ENCODE peak calls at places on chromosomes 2 and 18, in five cellular contexts. A is tibial nerve, I is HepG2, W is small intestine, P is stomach. Z is an unnamed sample. For H3K4me1, the result is how much of the 10 kb centered on the place peaks cover.

GRCh38 chr2:43027103-43027482 is 199.3 kb downstream of the ZFP36L2 start:
- DNase-seq in P (no peak), I (no peak), W (peak), A (no peak), Z (no peak)

GRCh38 chr2:227260041-227260440 is 65.0 kb upstream of the MFF start:
- DNase-seq in W (no peak), P (no peak), I (no peak), A (no peak), Z (no peak)

GRCh38 chr2:128623776-128624424 is 305.2 kb upstream of the HS6ST1 start:
- DNase-seq in P (no peak), A (no peak), W (no peak), I (no peak), Z (no peak)

GRCh38 chr2:48199076-48199475 is 292.8 kb upstream of the FBXO11 start:
- DNase-seq in A (no peak), I (no peak), P (no peak), W (no peak), Z (no peak)

GRCh38 chr18:9897129-9897528 is 11.4 kb downstream of the TXNDC2 start:
- DNase-seq in W (no peak), I (no peak), A (no peak), P (no peak), Z (no peak)

GRCh38 chr18:58567453-58568196 is 61.3 kb downstream of the ALPK2 start:
- DNase-seq in A (no peak), W (no peak), I (peak), P (no peak), Z (peak)

GRCh38 chr2:70902067-70902442 is 33.6 kb upstream of the ATP6V1B1 start:
- DNase-seq in A (no peak), I (peak), W (no peak), P (no peak), Z (no peak)

GRCh38 chr2:236998250-236998649 is 87.4 kb upstream of the COPS8 start:
- DNase-seq in P (no peak), A (no peak), W (no peak), I (no peak), Z (no peak)

GRCh38 chr2:187689372-187689771 is 135.1 kb upstream of the TFPI start:
- DNase-seq in W (peak), P (no peak), A (no peak), I (no peak), Z (no peak)

GRCh38 chr2:96684883-96685282 is 42.3 kb downstream of the FER1L5 start:
- DNase-seq in I (no peak), W (no peak), P (no peak), A (no peak), Z (no peak)

GRCh38 chr2:112670521-112671022 is 24.8 kb downstream of the SLC20A1 start:
- DNase-seq in A (no peak), W (no peak), I (no peak), P (no peak), Z (no peak)

GRCh38 chr2:73237168-73237567 is 3.1 kb downstream of the CCT7 start:
- DNase-seq in I (no peak), A (no peak), W (no peak), P (no peak), Z (peak)
- H3K4me1 ChIP-seq in I (half or more), A (under half), W (under half), P (half or more), Z (under half)

DNA sequence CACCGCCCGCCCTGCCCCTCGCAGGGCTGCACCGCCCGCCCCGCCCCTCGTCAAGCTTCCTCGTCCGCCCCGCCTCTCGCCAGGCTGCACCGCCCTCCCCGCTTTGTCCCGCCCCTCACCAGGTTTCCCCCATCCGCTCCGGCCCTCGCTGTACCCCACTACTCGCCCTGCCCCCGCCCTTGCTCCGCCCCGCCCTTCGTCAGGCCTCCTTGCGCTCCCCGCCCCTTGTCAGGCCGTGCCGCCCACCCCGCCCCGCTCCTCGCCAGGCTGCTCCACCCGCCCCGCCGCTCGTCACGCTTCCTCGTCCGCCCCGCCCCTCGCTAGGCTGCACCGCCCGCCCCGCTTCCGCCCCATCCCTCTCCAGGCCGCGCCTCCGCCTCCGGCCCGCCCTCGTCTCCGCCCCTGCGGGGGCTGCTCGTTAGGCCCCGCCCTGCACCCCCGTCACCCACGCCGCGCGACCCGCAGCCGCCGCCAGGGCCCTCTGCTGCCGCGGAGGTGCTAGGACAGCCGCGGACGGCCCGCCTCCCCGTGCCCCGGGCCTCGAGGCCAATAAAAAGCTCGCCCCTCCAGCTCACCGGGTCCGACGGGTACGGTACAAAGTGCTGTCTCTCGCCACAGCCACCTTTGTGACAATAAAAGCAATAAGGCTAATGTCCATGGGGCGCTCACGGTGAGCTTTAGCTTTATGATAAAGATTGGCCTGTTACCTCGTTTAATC is 574 bp upstream of the DNPEP start:
- DNase-seq in P (peak), I (peak), A (peak), W (peak), Z (peak)
- H3K4me3 ChIP-seq in P (peak), I (peak), A (peak), W (peak), Z (peak)

GRCh38 chr2:16389611-16390010 is 276.0 kb downstream of the CYRIA start:
- DNase-seq in I (no peak), A (no peak), P (no peak), W (no peak), Z (no peak)
- H3K4me1 ChIP-seq in I (under half), A (under half), P (under half), W (under half), Z (under half)

DNA sequence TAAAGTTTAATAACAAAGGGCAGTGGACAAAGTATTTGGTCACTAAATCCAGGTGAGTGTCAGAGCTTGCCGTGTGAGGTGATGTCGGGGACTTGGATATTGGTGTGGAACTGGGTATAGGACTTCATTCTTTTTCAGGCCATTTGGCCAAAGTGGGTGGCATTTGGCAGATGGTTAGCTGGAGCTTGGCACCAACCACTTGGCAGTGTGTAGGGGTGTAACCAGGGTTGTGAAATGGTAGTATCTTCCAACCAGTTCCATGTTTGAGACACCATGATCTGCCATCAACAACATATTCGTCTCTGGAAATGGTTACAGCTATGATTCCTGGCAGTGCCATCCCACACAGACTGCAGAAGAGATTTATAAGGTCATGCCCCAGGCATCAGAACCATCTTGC is 113.9 kb downstream of the CCDC85A start:
- DNase-seq in A (no peak), W (no peak), P (no peak), I (no peak), Z (no peak)
- H3K4me3 ChIP-seq in A (no peak), W (no peak), P (no peak), I (no peak), Z (no peak)